ENCODE peak calls at places on chromosome 12, in seven cellular contexts. L is left ventricle myocardium inferior, U is WERI-Rb-1, W is cardiac muscle cell, K is head of caudate nucleus, F is Daoy, I is GM23338. H is an unnamed sample.

GRCh38 chr12:46349253-46349652 is 23.3 kb downstream of the SLC38A2 start:
- DNase-seq in U (no peak), W (no peak), I (no peak), K (no peak), F (no peak), L (no peak), H (no peak)

GRCh38 chr12:1306096-1306495 is 288.3 kb downstream of the FBXL14 start:
- DNase-seq in W (peak), U (no peak), K (no peak), I (no peak), L (no peak), F (no peak), H (no peak)

GRCh38 chr12:71664411-71665108 is 459 bp downstream of the THAP2 start:
- DNase-seq in I (no peak), W (peak), K (no peak), U (no peak), L (no peak), F (no peak), H (peak)

GRCh38 chr12:21938879-21939278 is 2.3 kb downstream of the ABCC9 start:
- DNase-seq in K (no peak), L (no peak), F (no peak), W (no peak), I (no peak), U (no peak), H (no peak)

GRCh38 chr12:69662764-69663163 is 36.3 kb downstream of the BEST3 start:
- DNase-seq in I (no peak), U (peak), F (no peak), K (no peak), W (no peak), L (no peak), H (no peak)

GRCh38 chr12:20523658-20524057 is 155.3 kb downstream of the PDE3A start:
- DNase-seq in K (no peak), I (no peak), U (no peak), F (no peak), W (peak), L (no peak), H (no peak)

GRCh38 chr12:89544730-89545184 is 18.9 kb upstream of the POC1B start:
- DNase-seq in I (peak), L (peak), W (peak), F (peak), K (peak), U (peak), H (peak)

GRCh38 chr12:116539361-116539771 is 19.8 kb upstream of the MAP1LC3B2 start:
- DNase-seq in L (no peak), W (no peak), I (no peak), F (peak), U (no peak), K (no peak), H (peak)

GRCh38 chr12:63863658-63864455 is 19.4 kb downstream of the SRGAP1 start:
- DNase-seq in F (no peak), W (peak), K (no peak), L (no peak), U (no peak), I (no peak), H (no peak)

GRCh38 chr12:100632445-100632892 is 59.0 kb downstream of the GAS2L3 start:
- DNase-seq in L (no peak), U (no peak), F (no peak), W (no peak), I (no peak), K (no peak), H (no peak)

GRCh38 chr12:50618864-50619609 is 114.3 kb downstream of the DIP2B start:
- DNase-seq in U (no peak), W (peak), L (no peak), F (peak), K (no peak), I (no peak), H (no peak)

GRCh38 chr12:131608740-131609665 is 101.9 kb upstream of the SFSWAP start:
- DNase-seq in L (peak), W (peak), I (peak), F (peak), K (peak), U (peak), H (peak)

GRCh38 chr12:66290716-66291200 is 11.5 kb upstream of the HELB start:
- DNase-seq in L (no peak), W (no peak), K (no peak), F (no peak), U (no peak), I (no peak), H (no peak)

GRCh38 chr12:12592930-12593329 is 18.7 kb upstream of the CREBL2 start:
- DNase-seq in U (no peak), F (peak), W (peak), K (no peak), L (no peak), I (no peak), H (no peak)

GRCh38 chr12:78038541-78038940 is 207.8 kb downstream of the NAV3 start:
- DNase-seq in I (no peak), K (no peak), W (no peak), U (no peak), F (no peak), L (no peak), H (peak)

GRCh38 chr12:87981495-87981894 is 47.7 kb downstream of the C12orf50 start:
- DNase-seq in K (no peak), U (no peak), I (no peak), F (no peak), L (no peak), W (peak), H (no peak)

GRCh38 chr12:110355080-110355479 is 48.4 kb downstream of the ANAPC7 start:
- DNase-seq in L (no peak), I (peak), W (no peak), K (no peak), F (peak), U (no peak), H (no peak)

GRCh38 chr12:92341333-92341691 is 195.7 kb upstream of the BTG1 start:
- DNase-seq in U (no peak), I (no peak), K (no peak), F (no peak), W (peak), L (no peak), H (no peak)

GRCh38 chr12:62911288-62911687 is 23.7 kb downstream of the PPM1H start:
- DNase-seq in K (no peak), W (no peak), I (no peak), U (no peak), F (no peak), L (no peak), H (no peak)

GRCh38 chr12:57086951-57087688 is 1.8 kb upstream of the NAB2 start:
- DNase-seq in I (peak), U (peak), W (peak), F (peak), K (peak), L (peak), H (peak)

GRCh38 chr12:70367268-70368141 is 1.4 kb downstream of the KCNMB4 start:
- DNase-seq in L (no peak), U (no peak), K (no peak), F (no peak), I (peak), W (peak), H (no peak)

GRCh38 chr12:103495783-103496456 is at the start of gene C12orf42:
- DNase-seq in U (peak), W (peak), I (peak), K (peak), L (no peak), F (peak), H (no peak)

GRCh38 chr12:57238854-57239554 is 9.5 kb downstream of the SHMT2 start:
- DNase-seq in L (peak), K (peak), F (peak), U (peak), W (peak), I (peak), H (peak)

GRCh38 chr12:115158816-115159215 is 474.8 kb upstream of the TBX3 start:
- DNase-seq in F (no peak), K (no peak), U (no peak), L (no peak), W (peak), I (no peak), H (no peak)

GRCh38 chr12:131833896-131834641 is 5.9 kb downstream of the MMP17 start:
- DNase-seq in K (peak), I (peak), U (no peak), F (peak), L (no peak), W (peak), H (no peak)

GRCh38 chr12:85260904-85261303 is 19.1 kb upstream of the ALX1 start:
- DNase-seq in W (no peak), L (no peak), K (no peak), I (no peak), U (no peak), F (no peak), H (no peak)

GRCh38 chr12:62581288-62582064 is 114.8 kb downstream of the MON2 start:
- DNase-seq in W (peak), L (peak), F (peak), I (peak), K (no peak), U (no peak), H (peak)

GRCh38 chr12:11718768-11719253 is 69.3 kb downstream of the ETV6 start:
- DNase-seq in I (no peak), U (peak), L (no peak), F (peak), W (no peak), K (peak), H (no peak)